ENCODE peak calls at places on chromosomes 11 and 22, in nine cellular contexts. E is AG09319; G is hypothalamus; P is G401; M is stimulated activated CD8-positive, alpha-beta memory T cell treated with anti-CD3 and anti-CD28 coated beads, Interleukin-15, amount 100 ng/mL, for 4 hours; O is astrocyte of the spinal cord; Y is nucleus accumbens; J is stimulated activated CD4-positive, alpha-beta T cell treated with anti-CD3 and anti-CD28 coated beads, Interleukin-15, amount 100 ng/mL, for 48 hours; I is SHP77 treated with DMSO at 0.1 percent for 48 hours. K is an unnamed sample.

GRCh38 chr11:56307836-56308235 is 7.1 kb upstream of the OR8K3 start:
- DNase-seq in M (no peak), J (no peak), O (no peak), Y (no peak), G (no peak), I (no peak), E (no peak), P (no peak), K (no peak)

GRCh38 chr22:39177791-39178190 is 25.3 kb upstream of the CBX7 start:
- DNase-seq in E (no peak), J (no peak), M (no peak), P (no peak), O (no peak), Y (no peak), I (no peak), G (no peak), K (peak; percentile 69)

GRCh38 chr11:88301478-88302140 is 35.9 kb downstream of the CTSC start:
- DNase-seq in P (no peak), E (no peak), J (no peak), Y (no peak), I (no peak), G (no peak), O (peak; percentile 40), M (no peak), K (no peak)

GRCh38 chr11:78221396-78222315 is 32.9 kb downstream of the USP35 start:
- DNase-seq in G (no peak), J (no peak), Y (no peak), M (no peak), I (no peak), P (no peak), O (no peak), E (no peak), K (no peak)

GRCh38 chr11:62791501-62792192 is at the start of gene TMEM223:
- DNase-seq in J (peak; percentile 75), O (peak; percentile 82), P (peak; percentile 82), E (no peak), G (peak; percentile 86), I (peak; percentile 18), M (peak; percentile 76), Y (peak; percentile 83), K (peak; percentile 83)

GRCh38 chr11:128634395-128634794 is 47.0 kb upstream of the ETS1 start:
- DNase-seq in J (no peak), M (no peak), E (no peak), G (no peak), I (no peak), P (no peak), O (no peak), Y (no peak), K (no peak)

GRCh38 chr22:26045051-26045450 is 124.2 kb upstream of the SEZ6L start:
- DNase-seq in I (no peak), Y (no peak), M (no peak), O (no peak), P (no peak), G (no peak), E (no peak), J (no peak), K (no peak)

GRCh38 chr22:46335201-46336118 is at the start of gene TRMU:
- DNase-seq in J (peak; percentile 50), P (peak; percentile 85), Y (peak; percentile 77), G (peak; percentile 84), M (peak; percentile 38), O (peak; percentile 85), I (peak; percentile 59), E (peak; percentile 58), K (peak; percentile 90)

GRCh38 chr11:126654886-126655806 is 299.7 kb downstream of the ST3GAL4 start:
- DNase-seq in I (no peak), O (no peak), E (no peak), Y (peak; percentile 50), G (peak; percentile 71), J (no peak), P (peak; percentile 72), M (no peak), K (no peak)

GRCh38 chr11:44725016-44725651 is 1.6 kb upstream of the TSPAN18 start:
- DNase-seq in J (no peak), I (no peak), G (no peak), O (no peak), Y (no peak), E (no peak), P (no peak), M (no peak), K (peak; percentile 34)

GRCh38 chr22:35921777-35922176 is 106.8 kb downstream of the RBFOX2 start:
- DNase-seq in E (peak; percentile 78), Y (no peak), O (peak; percentile 89), I (peak; percentile 18), G (peak; percentile 43), P (peak; percentile 68), M (peak; percentile 6), J (no peak), K (peak; percentile 91)

GRCh38 chr11:118202599-118203422 is 22.0 kb downstream of the JAML start:
- DNase-seq in E (no peak), O (no peak), Y (no peak), P (no peak), I (no peak), G (no peak), M (peak; percentile 46), J (peak; percentile 55), K (no peak)

GRCh38 chr22:21778705-21779363 is 43.2 kb upstream of the YPEL1 start:
- DNase-seq in Y (no peak), O (peak; percentile 86), I (no peak), P (no peak), G (no peak), M (no peak), E (peak; percentile 22), J (no peak), K (no peak)

GRCh38 chr11:121448431-121448941 is 3.6 kb upstream of the SORL1 start:
- DNase-seq in I (no peak), O (no peak), M (no peak), Y (no peak), E (no peak), G (no peak), J (no peak), P (no peak), K (no peak)

GRCh38 chr11:15146271-15147003 is 31.7 kb downstream of the INSC start:
- DNase-seq in Y (no peak), M (no peak), P (no peak), O (peak; percentile 15), J (no peak), I (no peak), G (no peak), E (no peak), K (no peak)

GRCh38 chr11:16607675-16608644 is 130.5 kb upstream of the C11orf58 start:
- DNase-seq in P (peak; percentile 27), I (peak; percentile 21), G (peak; percentile 66), O (peak; percentile 71), Y (peak; percentile 52), M (no peak), J (no peak), E (no peak), K (peak; percentile 40)

GRCh38 chr11:69297225-69297925 is 3.4 kb downstream of the MYEOV start:
- DNase-seq in O (peak; percentile 99), G (peak; percentile 23), I (peak; percentile 70), E (peak; percentile 91), M (peak; percentile 67), P (peak; percentile 18), Y (no peak), J (peak; percentile 77), K (peak; percentile 98)

GRCh38 chr11:75272391-75272790 is 31.8 kb downstream of the TPBGL start:
- DNase-seq in Y (no peak), G (no peak), M (no peak), O (no peak), E (no peak), I (no peak), J (no peak), P (no peak), K (no peak)

GRCh38 chr11:11789735-11790369 is 51.9 kb upstream of the USP47 start:
- DNase-seq in O (peak; percentile 19), I (no peak), G (no peak), E (no peak), J (no peak), P (no peak), Y (no peak), M (no peak), K (peak; percentile 37)

GRCh38 chr11:79461144-79461543 is 20.3 kb upstream of the TENM4 start:
- DNase-seq in O (peak; percentile 51), M (no peak), P (peak; percentile 27), I (no peak), E (no peak), J (no peak), G (peak; percentile 13), Y (no peak), K (no peak)

GRCh38 chr22:48197189-48197690 is 1434.8 kb downstream of the TBC1D22A start:
- DNase-seq in I (no peak), G (no peak), M (no peak), P (no peak), J (no peak), E (no peak), Y (no peak), O (no peak), K (no peak)

GRCh38 chr11:91742155-91742554 is 482.5 kb upstream of the FAT3 start:
- DNase-seq in Y (no peak), O (no peak), M (no peak), G (no peak), I (no peak), E (no peak), P (no peak), J (no peak), K (no peak)

GRCh38 chr11:61838501-61838900 is 10.4 kb downstream of the FADS2 start:
- DNase-seq in M (no peak), G (no peak), P (no peak), O (no peak), E (no peak), I (no peak), Y (no peak), J (no peak), K (no peak)